ENCODE peak calls at places on chromosomes 12 and 14, in five cellular contexts. S is spleen, I is heart left ventricle, B is HuH-7, T is activated T-helper 1 cell treated with Interleukin-2 at 50 U/mL for 16 hours. Z is an unnamed sample.
A peak's percentile ranks its signal among the peaks of the same experiment; 100 is the strongest.

GRCh38 chr14:69008411-69008810 is 29.3 kb upstream of the ACTN1 start:
- DNase-seq in S (no peak), I (no peak), B (no peak), T (no peak), Z (no peak)

GRCh38 chr12:7859552-7859951 is 13.2 kb downstream of the SLC2A14 start:
- DNase-seq in S (no peak), I (no peak), B (no peak), T (no peak), Z (no peak)

GRCh38 chr12:47752552-47752951 is 6.1 kb downstream of the RAPGEF3 start:
- DNase-seq in S (no peak), I (no peak), B (no peak), T (no peak), Z (no peak)

GRCh38 chr12:11580125-11580751 is 69.2 kb upstream of the ETV6 start:
- DNase-seq in S (no peak), I (no peak), B (no peak), T (no peak), Z (no peak)

GRCh38 chr14:85701763-85702162 is 171.8 kb downstream of the FLRT2 start:
- DNase-seq in S (no peak), I (no peak), B (no peak), T (no peak), Z (no peak)

GRCh38 chr14:23863836-23864235 is 89.7 kb upstream of the DHRS4 start:
- DNase-seq in S (no peak), I (no peak), B (no peak), T (no peak), Z (no peak)

GRCh38 chr14:57389646-57390036 is 745 bp upstream of the NAA30 start:
- DNase-seq in S (no peak), I (no peak), B (peak; percentile 11), T (no peak), Z (no peak)

GRCh38 chr12:8696402-8697100 is 1.2 kb upstream of the RIMKLB start:
- DNase-seq in S (no peak), I (no peak), B (no peak), T (no peak), Z (no peak)

GRCh38 chr12:45934956-45935355 is 55.4 kb downstream of the SCAF11 start:
- DNase-seq in S (no peak), I (no peak), B (no peak), T (no peak), Z (no peak)

GRCh38 chr14:104385189-104386135 is 194.1 kb upstream of the C14orf180 start:
- DNase-seq in S (peak; percentile 69), I (peak; percentile 13), B (no peak), T (no peak), Z (peak; percentile 10)

GRCh38 chr12:113477171-113477841 is 5.6 kb upstream of the LHX5 start:
- DNase-seq in S (no peak), I (no peak), B (no peak), T (no peak), Z (no peak)

GRCh38 chr12:64318605-64319004 is 72.0 kb downstream of the C12orf56 start:
- DNase-seq in S (no peak), I (no peak), B (peak; percentile 29), T (no peak), Z (no peak)

GRCh38 chr14:100741956-100742355 is 15.3 kb downstream of the DLK1 start:
- DNase-seq in S (no peak), I (no peak), B (no peak), T (no peak), Z (no peak)

GRCh38 chr14:77752266-77752665 is 8.7 kb downstream of the SNW1 start:
- DNase-seq in S (no peak), I (no peak), B (no peak), T (no peak), Z (no peak)

GRCh38 chr12:3744216-3744883 is 8.6 kb downstream of the CRACR2A start:
- DNase-seq in S (no peak), I (no peak), B (no peak), T (no peak), Z (no peak)

GRCh38 chr12:76010732-76011458 is 20.7 kb downstream of the PHLDA1 start:
- DNase-seq in S (no peak), I (no peak), B (no peak), T (no peak), Z (no peak)

GRCh38 chr12:114186241-114187002 is 219.5 kb downstream of the TBX5 start:
- DNase-seq in S (no peak), I (no peak), B (no peak), T (no peak), Z (no peak)

Z was measured in natural killer cell.